ENCODE peak calls at places on chromosomes 11 and 22, in seven cellular contexts. One of them, this sample, is unnamed.

GRCh38 chr11:131897976-131898375 is 527.6 kb downstream of the NTM start:
- DNase-seq in substantia nigra: no peak
- DNase-seq in activated T-cell treated with anti-CD3 and anti-CD28 coated beads for 1 hour: no peak
- DNase-seq in OCI-M1: no peak
- DNase-seq in chondrocyte: no peak
- DNase-seq in sciatic nerve: no peak
- DNase-seq in heart right ventricle: no peak
- DNase-seq in this sample: no peak

GRCh38 chr22:20211409-20211996 is 56.6 kb downstream of the RTN4R start:
- DNase-seq in substantia nigra: no peak
- DNase-seq in activated T-cell treated with anti-CD3 and anti-CD28 coated beads for 1 hour: no peak
- DNase-seq in OCI-M1: no peak
- DNase-seq in chondrocyte: no peak
- DNase-seq in sciatic nerve: no peak
- DNase-seq in heart right ventricle: no peak
- DNase-seq in this sample: no peak

GRCh38 chr22:45254789-45255261 is 14.1 kb upstream of the KIAA0930 start:
- DNase-seq in substantia nigra: no peak
- DNase-seq in activated T-cell treated with anti-CD3 and anti-CD28 coated beads for 1 hour: no peak
- DNase-seq in OCI-M1: no peak
- DNase-seq in chondrocyte: no peak
- DNase-seq in sciatic nerve: no peak
- DNase-seq in heart right ventricle: no peak
- DNase-seq in this sample: no peak

GRCh38 chr11:79087238-79087956 is 353.4 kb downstream of the TENM4 start:
- DNase-seq in substantia nigra: no peak
- DNase-seq in activated T-cell treated with anti-CD3 and anti-CD28 coated beads for 1 hour: no peak
- DNase-seq in OCI-M1: no peak
- DNase-seq in chondrocyte: no peak
- DNase-seq in sciatic nerve: no peak
- DNase-seq in heart right ventricle: no peak
- DNase-seq in this sample: peak; percentile 39

GRCh38 chr11:64638017-64638664 is 47.1 kb downstream of the SLC22A12 start:
- DNase-seq in substantia nigra: no peak
- DNase-seq in activated T-cell treated with anti-CD3 and anti-CD28 coated beads for 1 hour: no peak
- DNase-seq in OCI-M1: no peak
- DNase-seq in chondrocyte: no peak
- DNase-seq in sciatic nerve: peak; percentile 55
- DNase-seq in heart right ventricle: no peak
- DNase-seq in this sample: no peak

GRCh38 chr11:128502736-128503135 is 84.6 kb downstream of the ETS1 start:
- DNase-seq in substantia nigra: no peak
- DNase-seq in activated T-cell treated with anti-CD3 and anti-CD28 coated beads for 1 hour: no peak
- DNase-seq in OCI-M1: no peak
- DNase-seq in chondrocyte: no peak
- DNase-seq in sciatic nerve: no peak
- DNase-seq in heart right ventricle: no peak
- DNase-seq in this sample: peak; percentile 77

GRCh38 chr22:44423556-44423955 is 74.5 kb downstream of the RTL6 start:
- DNase-seq in substantia nigra: no peak
- DNase-seq in activated T-cell treated with anti-CD3 and anti-CD28 coated beads for 1 hour: no peak
- DNase-seq in OCI-M1: no peak
- DNase-seq in chondrocyte: no peak
- DNase-seq in sciatic nerve: peak; percentile 48
- DNase-seq in heart right ventricle: no peak
- DNase-seq in this sample: no peak

GRCh38 chr22:46001426-46002106 is 24.6 kb upstream of the WNT7B start:
- DNase-seq in substantia nigra: no peak
- DNase-seq in activated T-cell treated with anti-CD3 and anti-CD28 coated beads for 1 hour: no peak
- DNase-seq in OCI-M1: no peak
- DNase-seq in chondrocyte: peak; percentile 90
- DNase-seq in sciatic nerve: no peak
- DNase-seq in heart right ventricle: no peak
- DNase-seq in this sample: no peak

GRCh38 chr22:45976351-45977002 is 485 bp downstream of the WNT7B start:
- DNase-seq in substantia nigra: no peak
- DNase-seq in activated T-cell treated with anti-CD3 and anti-CD28 coated beads for 1 hour: no peak
- DNase-seq in OCI-M1: no peak
- DNase-seq in chondrocyte: no peak
- DNase-seq in sciatic nerve: no peak
- DNase-seq in heart right ventricle: no peak
- DNase-seq in this sample: no peak

GRCh38 chr11:86735462-86736302 is 63.3 kb upstream of the ME3 start:
- DNase-seq in substantia nigra: no peak
- DNase-seq in activated T-cell treated with anti-CD3 and anti-CD28 coated beads for 1 hour: no peak
- DNase-seq in OCI-M1: peak; percentile 56
- DNase-seq in chondrocyte: no peak
- DNase-seq in sciatic nerve: no peak
- DNase-seq in heart right ventricle: no peak
- DNase-seq in this sample: no peak

GRCh38 chr22:28629420-28630184 is 50.0 kb downstream of the TTC28 start:
- DNase-seq in substantia nigra: no peak
- DNase-seq in activated T-cell treated with anti-CD3 and anti-CD28 coated beads for 1 hour: no peak
- DNase-seq in OCI-M1: peak; percentile 63
- DNase-seq in chondrocyte: no peak
- DNase-seq in sciatic nerve: no peak
- DNase-seq in heart right ventricle: no peak
- DNase-seq in this sample: no peak

GRCh38 chr11:34576331-34576730 is 44.6 kb upstream of the EHF start:
- DNase-seq in substantia nigra: no peak
- DNase-seq in activated T-cell treated with anti-CD3 and anti-CD28 coated beads for 1 hour: no peak
- DNase-seq in OCI-M1: no peak
- DNase-seq in chondrocyte: no peak
- DNase-seq in sciatic nerve: no peak
- DNase-seq in heart right ventricle: no peak
- DNase-seq in this sample: no peak

GRCh38 chr11:101321222-101321621 is 191.6 kb upstream of the PGR start:
- DNase-seq in substantia nigra: no peak
- DNase-seq in activated T-cell treated with anti-CD3 and anti-CD28 coated beads for 1 hour: no peak
- DNase-seq in OCI-M1: no peak
- DNase-seq in chondrocyte: no peak
- DNase-seq in sciatic nerve: no peak
- DNase-seq in heart right ventricle: no peak
- DNase-seq in this sample: no peak

GRCh38 chr11:7170431-7170830 is 81.3 kb upstream of the SYT9 start:
- DNase-seq in substantia nigra: no peak
- DNase-seq in activated T-cell treated with anti-CD3 and anti-CD28 coated beads for 1 hour: no peak
- DNase-seq in OCI-M1: no peak
- DNase-seq in chondrocyte: no peak
- DNase-seq in sciatic nerve: no peak
- DNase-seq in heart right ventricle: no peak
- DNase-seq in this sample: no peak

GRCh38 chr22:30940655-30941362 is 27.8 kb downstream of the MORC2 start:
- DNase-seq in substantia nigra: no peak
- DNase-seq in activated T-cell treated with anti-CD3 and anti-CD28 coated beads for 1 hour: peak; percentile 38
- DNase-seq in OCI-M1: no peak
- DNase-seq in chondrocyte: no peak
- DNase-seq in sciatic nerve: no peak
- DNase-seq in heart right ventricle: no peak
- DNase-seq in this sample: no peak